ENCODE peak calls at places on chromosomes 1 and 21, in five cellular contexts. N is amniotic epithelial cell; V is activated T-cell treated with anti-CD3 and anti-CD28 coated beads for 1 hour; M is stimulated activated CD4-positive, alpha-beta T cell treated with anti-CD3 and anti-CD28 coated beads, Interleukin-4, amount 100 ng/mL, for 24 hours; J is aorta. L is an unnamed sample.

GRCh38 chr21:45584786-45585185 is 42.5 kb upstream of the SLC19A1 start:
- DNase-seq in J (peak; percentile 19), M (no peak), N (no peak), V (no peak), L (no peak)

GRCh38 chr1:39409055-39409816 is 82.2 kb upstream of the BMP8A start:
- DNase-seq in V (peak; percentile 12), M (no peak), J (peak; percentile 83), N (peak; percentile 31), L (peak; percentile 81)

GRCh38 chr1:163583782-163584181 is 262.0 kb downstream of the NUF2 start:
- DNase-seq in M (no peak), V (no peak), J (no peak), N (no peak), L (no peak)

GRCh38 chr21:42724226-42724920 is 71.0 kb downstream of the PDE9A start:
- DNase-seq in N (peak; percentile 89), J (no peak), M (no peak), V (no peak), L (peak; percentile 90)

GRCh38 chr21:46122758-46123683 is 25.1 kb downstream of the COL6A2 start:
- DNase-seq in N (no peak), M (no peak), V (no peak), J (peak; percentile 55), L (peak; percentile 43)

GRCh38 chr1:181129771-181130606 is 41.5 kb downstream of the IER5 start:
- DNase-seq in N (no peak), M (no peak), J (no peak), V (no peak), L (no peak)

GRCh38 chr1:192476802-192477298 is 98.7 kb upstream of the RGS1 start:
- DNase-seq in N (peak; percentile 91), V (no peak), M (peak; percentile 17), J (no peak), L (no peak)

GRCh38 chr1:98468111-98468717 is 193.3 kb upstream of the SNX7 start:
- DNase-seq in J (no peak), N (peak; percentile 71), M (no peak), V (no peak), L (no peak)